ENCODE peak calls at places on chromosomes 3 and 15, in five cellular contexts. I, D, Y, V and P are unnamed samples.

GRCh38 chr3:66797916-66798560 is 200.1 kb upstream of the KBTBD8 start:
- DNase-seq in I (no peak), D (peak), Y (peak), V (no peak), P (no peak)

GRCh38 chr3:169246158-169246557 is 417.4 kb downstream of the MECOM start:
- DNase-seq in I (no peak), D (no peak), Y (no peak), V (no peak), P (no peak)

GRCh38 chr15:55715355-55716076 is 27.4 kb downstream of the PRTG start:
- DNase-seq in I (no peak), D (no peak), Y (peak), V (no peak), P (no peak)

GRCh38 chr3:196689941-196690660 is 21.9 kb downstream of the CEP19 start:
- DNase-seq in I (no peak), D (no peak), Y (no peak), V (no peak), P (no peak)

GRCh38 chr15:43318990-43319771 is 11.2 kb downstream of the LCMT2 start:
- DNase-seq in I (no peak), D (no peak), Y (no peak), V (no peak), P (no peak)

GRCh38 chr3:119809249-119810017 is 27.5 kb downstream of the NR1I2 start:
- DNase-seq in I (no peak), D (no peak), Y (no peak), V (peak), P (no peak)

GRCh38 chr15:78000089-78000926 is 77.2 kb downstream of the TBC1D2B start:
- DNase-seq in I (peak), D (peak), Y (peak), V (peak), P (peak)

GRCh38 chr3:169563775-169564059 is 99.8 kb downstream of the MECOM start:
- DNase-seq in I (no peak), D (no peak), Y (no peak), V (no peak), P (no peak)

GRCh38 chr15:34810455-34811146 is 15.3 kb upstream of the ACTC1 start:
- DNase-seq in I (no peak), D (peak), Y (no peak), V (no peak), P (no peak)

GRCh38 chr3:159929181-159929893 is 59.3 kb upstream of the IL12A start:
- DNase-seq in I (no peak), D (peak), Y (peak), V (peak), P (no peak)

DNA sequence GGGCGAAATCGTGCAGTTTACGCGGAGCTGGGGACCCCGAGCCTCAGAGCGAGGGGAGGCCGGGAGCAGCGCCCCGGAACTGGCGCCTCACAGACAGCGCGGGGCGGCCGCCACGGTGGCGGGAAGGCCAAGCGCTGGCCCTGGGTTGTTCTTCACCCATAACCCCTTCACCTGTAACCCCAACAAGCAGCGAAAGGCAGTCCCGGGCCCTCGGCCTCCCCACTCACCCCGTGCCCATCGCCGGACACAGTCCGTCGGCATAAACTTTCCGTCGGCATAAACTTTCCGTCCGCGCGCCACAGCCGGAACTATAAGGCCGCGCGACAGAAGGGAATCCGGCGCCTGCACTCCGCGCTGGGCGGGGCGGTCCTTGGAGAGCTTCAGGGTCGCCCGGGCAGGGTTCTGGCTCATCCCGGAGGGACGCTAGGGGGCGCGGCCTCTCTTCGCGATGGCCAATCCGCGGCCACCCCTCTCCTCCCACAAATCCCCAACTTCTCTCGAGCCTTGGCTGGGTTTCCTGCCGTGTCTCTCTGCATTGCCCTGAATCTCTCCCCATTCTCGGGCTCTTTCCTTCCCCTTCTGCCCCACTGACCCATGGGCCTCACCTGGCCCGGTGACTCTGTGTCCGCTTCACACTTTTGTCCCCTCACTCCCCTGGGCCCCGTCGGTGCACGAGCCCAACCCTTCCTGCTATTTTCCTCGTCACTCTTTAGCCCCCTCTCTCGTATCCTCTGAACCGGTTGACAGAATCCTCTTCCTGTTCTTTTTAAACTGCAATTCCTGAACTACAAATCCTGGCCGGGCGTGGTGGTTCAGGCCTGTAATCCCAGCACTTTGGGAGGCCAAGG is at the start of gene INTS14:
- DNase-seq in I (peak), D (peak), Y (peak), V (peak), P (peak)
- TF ChIP-seq CTCF in I (peak), D (peak), Y (peak), V (peak), P (peak)

GRCh38 chr15:48647963-48648362 is 2.5 kb upstream of the FBN1 start:
- DNase-seq in I (no peak), D (peak), Y (peak), V (no peak), P (no peak)
- TF ChIP-seq CTCF in I (no peak), D (peak), Y (no peak), V (no peak), P (no peak)

GRCh38 chr3:48563382-48563918 is at the start of gene UCN2:
- DNase-seq in I (no peak), D (peak), Y (no peak), V (no peak), P (no peak)
- TF ChIP-seq CTCF in I (no peak), D (no peak), Y (no peak), V (no peak), P (no peak)

DNA sequence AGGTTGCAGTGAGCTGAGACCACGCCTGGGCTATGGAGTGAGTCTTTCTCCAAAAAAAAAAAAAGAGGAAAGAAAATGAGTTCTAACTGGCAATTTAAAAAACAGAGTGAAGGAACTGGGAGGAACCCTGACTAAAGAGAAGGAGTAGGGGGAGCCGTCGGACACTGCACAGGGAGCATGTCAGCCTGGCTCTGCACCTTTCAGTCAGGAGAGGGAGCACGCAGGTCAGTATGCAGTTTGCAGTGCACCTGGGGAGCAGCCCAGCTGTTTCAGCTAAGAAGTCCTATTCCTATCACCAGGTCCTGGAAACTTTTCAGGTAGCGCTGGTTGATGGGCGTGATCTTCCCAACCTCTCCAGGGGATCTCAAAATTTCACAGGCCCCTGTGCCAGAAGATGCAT is 14.9 kb upstream of the ZXDC start:
- DNase-seq in I (no peak), D (no peak), Y (no peak), V (no peak), P (peak)
- TF ChIP-seq CTCF in I (no peak), D (no peak), Y (no peak), V (no peak), P (no peak)

GRCh38 chr15:31214158-31214863 is 112.3 kb upstream of the KLF13 start:
- DNase-seq in I (no peak), D (no peak), Y (no peak), V (no peak), P (no peak)
- TF ChIP-seq CTCF in I (no peak), D (no peak), Y (no peak), V (no peak), P (no peak)